ENCODE peak calls at places on chromosomes 3 and 15, in eight cellular contexts. H is CD8-positive, alpha-beta T cell; K is coronary artery; G is RWPE2; S is prostate gland; E is AG04450; N is body of pancreas; B is H1. C is an unnamed sample.

GRCh38 chr3:49794431-49794830 is 5.2 kb downstream of the CDHR4 start:
- DNase-seq in S (no peak), N (no peak), H (no peak), E (no peak), B (no peak), K (no peak), G (no peak), C (no peak)

GRCh38 chr15:68479406-68479805 is 47.4 kb upstream of the ITGA11 start:
- DNase-seq in N (peak; percentile 45), E (peak; percentile 24), K (no peak), B (no peak), G (no peak), S (peak; percentile 38), H (no peak), C (no peak)

GRCh38 chr3:44117239-44117638 is 124.4 kb upstream of the TOPAZ1 start:
- DNase-seq in G (no peak), H (no peak), N (peak; percentile 24), S (no peak), E (no peak), K (no peak), B (no peak), C (peak; percentile 66)

GRCh38 chr15:95470997-95471692 is 859.4 kb upstream of the NR2F2 start:
- DNase-seq in S (no peak), H (no peak), K (no peak), B (no peak), G (no peak), N (no peak), E (no peak), C (no peak)

GRCh38 chr3:155032918-155033317 is 47.2 kb upstream of the MME start:
- DNase-seq in N (no peak), E (peak; percentile 16), S (no peak), B (no peak), G (no peak), K (no peak), H (no peak), C (no peak)

GRCh38 chr3:152185941-152186630 is 82.6 kb upstream of the MBNL1 start:
- DNase-seq in N (no peak), E (no peak), G (no peak), S (no peak), K (no peak), B (no peak), H (no peak), C (no peak)

GRCh38 chr3:52195823-52196331 is 2.1 kb upstream of the ALAS1 start:
- DNase-seq in S (no peak), K (no peak), H (no peak), E (no peak), N (peak; percentile 49), B (no peak), G (no peak), C (no peak)

GRCh38 chr3:40152482-40153133 is 156.9 kb upstream of the EIF1B start:
- DNase-seq in N (no peak), S (no peak), E (no peak), B (no peak), G (no peak), K (no peak), H (no peak), C (no peak)

GRCh38 chr15:56053046-56053400 is 59.6 kb upstream of the NEDD4 start:
- DNase-seq in N (no peak), K (no peak), H (no peak), G (no peak), B (no peak), S (no peak), E (no peak), C (no peak)

GRCh38 chr3:31265646-31266423 is 266.9 kb upstream of the STT3B start:
- DNase-seq in B (no peak), G (no peak), N (no peak), H (no peak), K (no peak), E (no peak), S (no peak), C (no peak)

GRCh38 chr3:25021816-25022215 is 406.2 kb upstream of the RARB start:
- DNase-seq in B (no peak), E (no peak), N (no peak), H (no peak), G (no peak), K (no peak), S (no peak), C (no peak)

GRCh38 chr3:39541917-39542329 is 74.4 kb downstream of the MOBP start:
- DNase-seq in B (no peak), E (no peak), S (no peak), G (no peak), K (no peak), H (no peak), N (no peak), C (peak; percentile 3)

GRCh38 chr3:165128544-165128943 is 50.2 kb upstream of the SI start:
- DNase-seq in H (no peak), G (no peak), B (no peak), N (no peak), K (no peak), S (no peak), E (no peak), C (no peak)

GRCh38 chr3:42129014-42129953 is 38.1 kb downstream of the TRAK1 start:
- DNase-seq in G (no peak), S (peak; percentile 42), N (peak; percentile 61), B (no peak), H (no peak), E (no peak), K (no peak), C (peak; percentile 26)
- H3K4me3 ChIP-seq in G (no peak overlapping the region), S (no peak overlapping the region), N (no peak overlapping the region), B (no peak overlapping the region), H (no peak overlapping the region), E (no peak overlapping the region), K (no peak overlapping the region), C (no peak overlapping the region)

DNA sequence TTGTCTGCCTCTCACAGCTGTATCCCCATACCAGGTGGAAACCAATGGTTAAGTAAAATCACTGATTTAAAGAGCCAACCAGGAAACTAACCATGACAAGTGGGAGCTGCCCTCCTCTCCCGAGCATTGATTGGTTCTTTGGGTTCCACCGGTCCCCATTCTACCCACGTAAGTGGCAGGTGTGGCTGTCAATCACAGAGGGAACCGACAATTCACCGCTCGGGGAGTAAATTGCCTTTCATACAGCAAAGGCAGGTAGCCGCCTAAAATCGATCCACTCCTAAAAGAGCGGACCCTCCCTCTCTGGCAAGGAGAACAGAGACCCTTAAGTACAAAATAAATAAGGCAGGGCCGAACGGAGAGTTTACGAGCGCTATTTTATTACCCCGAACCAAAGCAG is 1.2 kb downstream of the ERC2 start:
- DNase-seq in B (peak; percentile 80), K (no peak), N (peak; percentile 94), H (no peak), G (no peak), S (peak; percentile 88), E (no peak), C (peak; percentile 91)
- H3K4me3 ChIP-seq in B (peak overlapping the region; percentile 79), K (peak overlapping the region; percentile 71), N (peak overlapping the region; percentile 65), H (no peak overlapping the region), G (peak overlapping the region; percentile 34), S (peak overlapping the region; percentile 46), E (no peak overlapping the region), C (peak overlapping the region; percentile 34)

GRCh38 chr3:8596706-8597514 is 47.7 kb downstream of the SSUH2 start:
- DNase-seq in E (no peak), H (no peak), B (no peak), S (no peak), G (no peak), K (no peak), N (no peak), C (no peak)

GRCh38 chr3:8603115-8603710 is 41.4 kb downstream of the SSUH2 start:
- DNase-seq in G (no peak), S (no peak), H (no peak), N (peak; percentile 21), E (no peak), K (peak; percentile 70), B (no peak), C (no peak)

GRCh38 chr3:8597515-8597853 is 47.1 kb downstream of the SSUH2 start:
- DNase-seq in K (no peak), B (no peak), N (no peak), G (no peak), H (no peak), E (no peak), S (no peak), C (no peak)

GRCh38 chr3:8599146-8599545 is 45.5 kb downstream of the SSUH2 start:
- DNase-seq in H (no peak), K (peak; percentile 29), N (no peak), S (no peak), E (no peak), G (no peak), B (no peak), C (no peak)

DNA sequence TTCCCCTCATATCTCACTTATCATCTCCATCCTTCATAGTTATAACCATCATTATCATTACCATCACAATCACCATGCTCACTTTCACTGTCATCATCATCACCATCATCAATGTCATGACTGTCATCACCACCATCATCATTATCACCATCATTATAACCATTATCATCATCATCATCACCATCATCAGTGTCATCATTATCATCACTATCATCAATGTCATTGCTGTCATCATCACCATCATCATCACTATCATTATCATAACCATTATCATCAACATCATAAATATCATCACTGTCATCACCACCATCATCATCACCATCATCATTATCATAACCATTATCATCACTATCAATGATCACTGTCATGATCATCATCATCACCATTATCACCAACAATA is 44.1 kb downstream of the SSUH2 start:
- DNase-seq in K (no peak), B (no peak), G (no peak), H (no peak), E (no peak), S (no peak), N (no peak), C (no peak)
- H3K4me3 ChIP-seq in K (no peak overlapping the region), B (no peak overlapping the region), G (no peak overlapping the region), H (no peak overlapping the region), E (no peak overlapping the region), S (no peak overlapping the region), N (no peak overlapping the region), C (no peak overlapping the region)

GRCh38 chr3:14962762-14963161 is 15.4 kb downstream of the NR2C2 start:
- DNase-seq in N (no peak), K (no peak), H (no peak), S (no peak), G (no peak), B (no peak), E (no peak), C (no peak)

DNA sequence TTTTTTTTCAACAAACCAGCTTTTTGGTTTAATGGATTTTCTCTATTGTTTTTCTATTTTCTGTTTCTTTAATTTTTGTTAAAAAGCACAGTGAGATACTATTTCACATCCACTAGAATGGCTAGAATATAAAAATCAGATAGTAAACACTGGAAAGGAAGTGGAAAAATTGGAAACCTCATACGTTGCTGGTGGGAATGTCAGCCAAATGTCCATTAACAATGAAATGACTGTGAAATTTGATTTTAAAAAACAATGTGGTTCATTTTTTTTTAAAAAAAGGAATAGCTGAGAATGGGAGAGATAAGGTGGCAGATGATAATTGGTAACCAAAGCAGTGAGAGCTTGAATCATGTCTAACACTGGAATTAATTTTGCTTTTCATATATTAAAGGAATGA is 19.9 kb downstream of the NR2C2 start:
- DNase-seq in S (no peak), E (no peak), H (no peak), N (no peak), G (no peak), B (no peak), K (no peak), C (no peak)
- H3K4me3 ChIP-seq in S (no peak overlapping the region), E (no peak overlapping the region), H (no peak overlapping the region), N (no peak overlapping the region), G (no peak overlapping the region), B (no peak overlapping the region), K (no peak overlapping the region), C (no peak overlapping the region)

GRCh38 chr3:147397911-147398809 is 8.2 kb downstream of the ZIC4 start:
- DNase-seq in N (no peak), B (no peak), G (no peak), K (peak; percentile 33), E (no peak), S (no peak), H (no peak), C (no peak)
- H3K4me3 ChIP-seq in N (no peak overlapping the region), B (peak overlapping the region; percentile 46), G (no peak overlapping the region), K (peak overlapping the region; percentile 18), E (no peak overlapping the region), S (no peak overlapping the region), H (no peak overlapping the region), C (no peak overlapping the region)